ENCODE peak calls at places on chromosomes 3 and 15, in six cellular contexts. Y is HepG2, S is HCT116, I is H1, H is GM12878, J is K562. O is an unnamed sample.

GRCh38 chr15:71232411-71232810 is 117.1 kb downstream of the THSD4 start:
- DNase-seq in Y (no peak), S (no peak), I (no peak), H (no peak), J (no peak), O (no peak)

GRCh38 chr3:86180696-86181095 is 810.3 kb downstream of the VGLL3 start:
- DNase-seq in Y (peak), S (no peak), I (no peak), H (no peak), J (no peak), O (no peak)

GRCh38 chr3:182837855-182838454 is 44.7 kb downstream of the ATP11B start:
- DNase-seq in Y (peak), S (no peak), I (no peak), H (no peak), J (peak), O (no peak)

GRCh38 chr3:38474928-38475605 is 21.1 kb upstream of the EXOG start:
- DNase-seq in Y (no peak), S (no peak), I (no peak), H (no peak), J (no peak), O (no peak)

GRCh38 chr3:183548262-183548769 is 7.2 kb downstream of the KLHL6 start:
- DNase-seq in Y (no peak), S (no peak), I (peak), H (no peak), J (no peak), O (peak)

GRCh38 chr3:71135373-71136088 is 448.0 kb downstream of the FOXP1 start:
- DNase-seq in Y (peak), S (no peak), I (no peak), H (no peak), J (no peak), O (no peak)

GRCh38 chr15:80953001-80953952 is 36.3 kb downstream of the MESD start:
- DNase-seq in Y (no peak), S (no peak), I (no peak), H (no peak), J (no peak), O (no peak)

GRCh38 chr3:101518421-101518871 is 5.4 kb upstream of the SENP7 start:
- DNase-seq in Y (peak), S (no peak), I (no peak), H (peak), J (peak), O (no peak)

GRCh38 chr15:38440353-38441129 is 13.4 kb upstream of the FAM98B start:
- DNase-seq in Y (peak), S (peak), I (peak), H (peak), J (peak), O (peak)

GRCh38 chr3:32937331-32937730 is 14.1 kb upstream of the CCR4 start:
- DNase-seq in Y (no peak), S (no peak), I (no peak), H (no peak), J (no peak), O (no peak)

GRCh38 chr3:57706462-57706861 is 13.6 kb upstream of the DENND6A start:
- DNase-seq in Y (no peak), S (peak), I (no peak), H (no peak), J (no peak), O (no peak)

GRCh38 chr3:6825527-6825926 is 35.4 kb upstream of the GRM7 start:
- DNase-seq in Y (no peak), S (no peak), I (no peak), H (no peak), J (no peak), O (no peak)

GRCh38 chr3:50571486-50571885 is 2.2 kb downstream of the HEMK1 start:
- DNase-seq in Y (no peak), S (no peak), I (no peak), H (no peak), J (no peak), O (no peak)

GRCh38 chr3:185353823-185354614 is 8.9 kb upstream of the MAP3K13 start:
- DNase-seq in Y (peak), S (peak), I (peak), H (peak), J (peak), O (peak)
- TF ChIP-seq ZNF274 in Y (no peak), S (no peak), I (no peak), H (no peak), J (no peak), O (no peak)

GRCh38 chr3:184812845-184813157 is 835 bp downstream of the VPS8 start:
- DNase-seq in Y (no peak), S (no peak), I (no peak), H (no peak), J (no peak), O (no peak)

GRCh38 chr3:184816654-184817053 is 4.7 kb downstream of the VPS8 start:
- DNase-seq in Y (no peak), S (no peak), I (no peak), H (no peak), J (no peak), O (no peak)

GRCh38 chr3:184813357-184813756 is 1.4 kb downstream of the VPS8 start:
- DNase-seq in Y (no peak), S (no peak), I (no peak), H (no peak), J (no peak), O (no peak)

GRCh38 chr3:184814214-184814613 is 2.2 kb downstream of the VPS8 start:
- DNase-seq in Y (no peak), S (no peak), I (no peak), H (peak), J (no peak), O (no peak)

DNA sequence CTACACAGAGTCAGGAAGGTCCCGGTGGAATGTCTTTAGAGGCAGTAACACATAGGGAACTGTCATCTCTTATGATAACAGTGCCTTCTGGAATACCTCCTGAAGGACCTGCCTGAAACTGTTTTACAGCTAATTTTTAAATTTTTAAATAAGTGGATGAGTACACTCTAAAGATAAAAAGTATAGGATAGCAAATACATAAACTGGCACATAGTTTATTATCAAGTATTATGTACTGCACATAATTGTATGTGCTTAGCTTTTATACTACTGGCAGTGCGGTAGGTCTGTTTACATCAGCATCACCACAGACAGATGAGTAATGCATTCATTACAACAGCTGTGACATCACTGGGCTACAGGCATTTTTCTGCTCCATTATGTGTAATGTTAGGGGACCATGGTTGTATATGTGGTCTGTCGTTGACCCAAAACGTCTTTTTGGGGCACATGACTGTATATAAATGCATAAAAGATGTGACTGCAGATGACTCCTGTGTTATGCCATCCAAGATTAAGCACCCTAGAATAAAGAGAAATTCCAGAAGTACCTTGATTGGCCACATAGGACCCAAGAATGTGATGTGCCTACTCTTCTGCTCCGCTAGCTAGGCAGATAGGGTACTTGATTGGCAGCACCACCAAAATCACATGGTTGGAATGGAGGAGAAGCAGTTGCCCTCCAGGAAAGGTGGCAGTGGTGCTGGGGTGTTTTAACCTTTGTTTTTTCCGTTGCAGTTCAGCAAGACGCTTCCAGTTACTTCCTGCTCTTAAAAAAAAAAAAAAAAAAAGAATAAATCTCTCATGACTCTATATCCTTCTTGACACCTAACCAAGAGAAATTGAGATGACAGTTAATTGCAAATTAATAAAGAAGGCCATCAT is 3.3 kb downstream of the VPS8 start:
- DNase-seq in Y (no peak), S (no peak), I (no peak), H (no peak), J (no peak), O (no peak)
- TF ChIP-seq ZNF274 in Y (no peak), S (no peak), I (no peak), H (no peak), J (no peak), O (no peak)

GRCh38 chr3:117532268-117532667 is 822.7 kb downstream of the TUSC7 start:
- DNase-seq in Y (no peak), S (no peak), I (no peak), H (no peak), J (no peak), O (no peak)

GRCh38 chr3:117537949-117538348 is 828.4 kb downstream of the TUSC7 start:
- DNase-seq in Y (no peak), S (no peak), I (no peak), H (no peak), J (no peak), O (no peak)

GRCh38 chr3:117528688-117529087 is 819.1 kb downstream of the TUSC7 start:
- DNase-seq in Y (no peak), S (no peak), I (no peak), H (no peak), J (no peak), O (no peak)

GRCh38 chr3:117531078-117531477 is 821.5 kb downstream of the TUSC7 start:
- DNase-seq in Y (no peak), S (no peak), I (no peak), H (no peak), J (no peak), O (no peak)

DNA sequence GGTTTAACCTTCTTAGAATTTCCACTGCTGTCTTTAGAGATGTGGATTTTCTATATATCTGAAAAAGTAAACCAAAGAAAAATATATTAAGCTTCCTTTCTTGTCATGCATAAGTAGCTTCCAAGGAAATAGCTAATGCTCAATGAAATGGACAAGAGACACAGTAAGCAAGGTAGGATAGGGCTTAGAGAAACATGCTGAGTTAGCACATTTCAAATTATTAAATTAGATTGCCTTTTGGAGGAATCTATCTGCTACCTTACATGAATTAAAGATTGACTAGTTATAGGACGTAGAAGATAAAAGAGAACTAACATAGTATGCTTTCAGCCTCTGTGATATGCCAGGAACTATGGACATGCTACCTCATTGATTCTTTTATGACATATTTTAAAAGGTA is 824.6 kb downstream of the TUSC7 start:
- DNase-seq in Y (no peak), S (no peak), I (no peak), H (no peak), J (no peak), O (no peak)
- TF ChIP-seq ZNF274 in Y (no peak), S (no peak), I (no peak), H (no peak), J (no peak), O (no peak)

DNA sequence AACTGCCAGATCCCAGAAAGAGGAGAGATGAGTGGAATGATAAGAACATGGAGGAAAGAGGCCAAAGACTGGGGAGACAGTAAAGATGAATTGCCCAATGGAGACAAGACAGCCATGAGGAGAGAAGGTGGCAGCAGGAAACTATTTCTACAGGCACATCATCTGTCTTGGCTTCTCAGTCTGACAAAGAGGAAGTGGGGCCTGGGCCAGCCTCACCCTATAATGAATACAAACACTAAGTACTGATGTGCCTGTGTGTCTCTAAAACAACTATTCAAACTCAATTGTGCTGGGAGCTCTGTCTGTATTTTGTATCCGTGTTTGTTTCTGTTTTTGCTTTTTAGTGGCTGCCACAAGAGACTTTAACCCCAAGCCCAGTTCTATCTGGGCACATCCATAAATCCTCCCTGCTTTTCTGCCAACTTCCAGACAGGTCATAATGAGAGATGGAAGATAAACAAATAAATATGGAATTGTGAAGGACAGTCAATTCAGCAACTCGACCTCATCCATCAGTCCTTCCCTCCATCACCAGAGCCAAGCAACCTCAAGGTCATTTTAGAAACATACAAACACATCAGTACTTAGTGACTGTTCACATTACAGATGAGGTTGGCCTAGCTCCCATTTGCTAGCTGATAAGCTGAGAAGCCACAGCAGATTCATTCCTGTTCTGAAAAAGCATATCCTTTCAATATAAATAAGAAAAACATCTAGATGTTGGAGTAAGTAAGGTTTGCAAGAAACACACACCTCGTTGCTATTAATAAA is 116.7 kb downstream of the CADPS start:
- DNase-seq in Y (no peak), S (no peak), I (no peak), H (no peak), J (no peak), O (no peak)
- TF ChIP-seq ZNF274 in Y (no peak), S (no peak), I (no peak), H (no peak), J (no peak), O (no peak)

GRCh38 chr3:30185872-30186271 is 420.5 kb upstream of the TGFBR2 start:
- DNase-seq in Y (no peak), S (no peak), I (no peak), H (no peak), J (no peak), O (no peak)

GRCh38 chr3:30184102-30184810 is 422.1 kb upstream of the TGFBR2 start:
- DNase-seq in Y (no peak), S (no peak), I (no peak), H (no peak), J (no peak), O (no peak)

GRCh38 chr3:30183421-30183820 is 423.0 kb upstream of the TGFBR2 start:
- DNase-seq in Y (no peak), S (no peak), I (no peak), H (no peak), J (no peak), O (no peak)

GRCh38 chr3:30181546-30181945 is 424.9 kb upstream of the TGFBR2 start:
- DNase-seq in Y (no peak), S (no peak), I (no peak), H (no peak), J (no peak), O (no peak)

DNA sequence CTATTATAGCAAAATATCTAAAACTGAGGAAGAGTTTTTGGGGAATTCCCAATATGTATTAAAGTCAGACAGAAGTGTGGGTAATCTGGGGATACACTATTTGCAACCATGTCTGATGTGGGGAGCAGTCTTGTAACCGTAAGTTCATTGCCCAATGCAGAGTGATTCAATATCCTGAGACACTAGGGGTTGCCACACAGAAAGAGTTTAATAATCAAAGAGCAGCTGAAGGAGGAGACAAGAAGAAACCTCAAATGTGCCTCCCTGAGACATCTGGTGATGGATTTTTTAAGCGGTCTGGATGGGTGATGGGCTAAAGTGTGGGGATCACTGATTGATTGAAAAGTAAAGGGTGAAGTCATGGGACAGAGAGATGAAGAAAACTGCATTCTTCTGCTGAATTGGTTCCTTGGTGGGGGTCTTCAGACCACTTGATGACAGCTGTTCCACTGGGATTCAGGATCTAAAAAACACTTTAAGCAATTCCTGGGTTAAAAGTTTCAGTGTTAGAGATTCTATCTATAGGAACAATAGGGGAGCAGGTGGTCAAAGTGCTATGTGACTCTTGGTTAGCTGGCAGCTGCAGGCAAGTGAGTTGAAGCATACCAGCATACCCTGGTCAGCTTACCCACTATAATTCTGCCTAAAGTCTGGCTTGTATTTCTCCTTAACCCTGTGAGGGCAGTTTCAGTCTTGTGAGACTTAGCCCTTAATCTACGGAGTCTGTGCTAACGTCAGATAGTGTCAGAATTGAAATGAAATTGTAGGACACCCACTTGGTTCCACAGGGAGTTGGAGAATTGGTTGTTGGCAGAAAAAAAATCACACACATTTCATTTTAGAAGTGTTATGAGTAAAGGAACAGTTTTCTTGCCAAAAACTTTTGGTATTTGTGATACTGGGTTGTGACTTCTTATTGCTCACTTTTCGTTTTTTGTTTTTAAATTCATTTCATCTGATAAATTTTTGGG is 425.8 kb upstream of the TGFBR2 start:
- DNase-seq in Y (no peak), S (no peak), I (no peak), H (no peak), J (no peak), O (no peak)
- TF ChIP-seq ZNF274 in Y (no peak), S (no peak), I (no peak), H (no peak), J (no peak), O (no peak)

DNA sequence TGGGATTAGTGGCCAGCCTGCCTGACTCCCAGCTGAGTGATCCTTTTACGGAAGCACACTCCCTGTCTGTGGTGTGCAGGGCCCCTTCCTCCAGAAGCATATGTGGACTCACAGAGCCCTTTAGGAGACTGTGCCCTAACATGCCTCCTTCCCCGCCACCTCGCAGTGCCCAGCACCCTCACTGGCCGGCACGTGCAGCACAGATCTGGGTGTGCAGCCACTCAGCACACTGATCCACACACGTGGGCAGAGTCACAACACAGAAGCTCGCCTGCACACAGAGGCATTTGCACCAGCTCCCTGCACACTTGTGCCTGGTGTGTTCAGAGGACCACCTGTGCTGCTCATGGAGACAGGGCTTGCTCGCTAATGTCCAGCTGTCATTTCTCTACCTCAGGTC is 23.6 kb upstream of the CSPG4 start:
- DNase-seq in Y (no peak), S (no peak), I (no peak), H (no peak), J (no peak), O (no peak)
- TF ChIP-seq ZNF274 in Y (no peak), S (no peak), I (no peak), H (no peak), J (no peak), O (no peak)

DNA sequence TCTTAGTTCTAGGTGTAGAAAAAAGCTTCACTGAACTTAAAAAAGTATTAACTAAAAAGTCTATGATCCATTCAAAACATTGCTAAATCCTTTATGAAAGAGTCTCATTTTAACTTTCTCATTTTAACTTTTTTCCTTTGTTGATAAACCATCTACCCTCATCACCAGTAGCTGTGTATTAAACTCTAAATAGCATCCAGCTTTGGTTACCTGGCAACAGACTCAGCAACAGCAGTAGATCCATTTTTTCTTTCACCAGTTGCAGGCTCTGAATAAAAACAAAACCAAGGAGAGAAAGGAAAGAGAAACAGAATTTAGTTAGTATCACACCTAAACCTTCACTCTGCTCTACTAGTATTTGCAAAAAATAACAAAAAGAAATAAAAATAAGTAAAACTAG is 51.6 kb downstream of the TP53BP1 start:
- DNase-seq in Y (peak), S (no peak), I (no peak), H (no peak), J (peak), O (no peak)
- TF ChIP-seq ZNF274 in Y (no peak), S (no peak), I (no peak), H (no peak), J (no peak), O (no peak)

O was measured in NT2/D1.